ENCODE peak calls at places on chromosomes 7 and 10, in five cellular contexts. E, P, W, I and B are unnamed samples. For H3K4me1, the result is how much of the 10 kb centered on the place peaks cover.

GRCh38 chr7:142500364-142500763 is 242.5 kb upstream of the PRSS58 start:
- ATAC-seq in P (no peak), W (no peak), E (no peak), I (no peak), B (no peak)

GRCh38 chr7:1309996-1310395 is 77.3 kb downstream of the UNCX start:
- ATAC-seq in E (no peak), P (no peak), I (no peak), W (no peak), B (no peak)

GRCh38 chr7:1987084-1987535 is 245.6 kb downstream of the MAD1L1 start:
- ATAC-seq in W (no peak), E (no peak), P (no peak), I (no peak), B (no peak)

GRCh38 chr7:24572421-24573007 is 738 bp upstream of the PALS2 start:
- ATAC-seq in P (peak), W (peak), E (peak), I (peak), B (peak)

GRCh38 chr7:27213904-27214586 is 14.2 kb upstream of the HOXA13 start:
- ATAC-seq in P (no peak), E (no peak), W (no peak), I (no peak), B (no peak)

GRCh38 chr7:156127166-156128134 is 315.2 kb upstream of the SHH start:
- ATAC-seq in I (no peak), E (no peak), P (no peak), W (no peak), B (no peak)

GRCh38 chr7:84508569-84508968 is 314.0 kb upstream of the SEMA3A start:
- ATAC-seq in I (no peak), E (no peak), P (no peak), W (no peak), B (no peak)

GRCh38 chr7:148723166-148723559 is 24.5 kb downstream of the CUL1 start:
- ATAC-seq in E (no peak), I (peak), W (peak), P (no peak), B (no peak)

GRCh38 chr10:49106451-49106850 is 8.9 kb downstream of the VSTM4 start:
- ATAC-seq in P (no peak), I (no peak), E (peak), W (no peak), B (peak)

GRCh38 chr7:94445696-94446194 is 51.0 kb downstream of the COL1A2 start:
- ATAC-seq in E (no peak), W (peak), P (no peak), I (no peak), B (no peak)

GRCh38 chr10:91613411-91614253 is 19.2 kb downstream of the PPP1R3C start:
- ATAC-seq in I (peak), W (peak), E (peak), P (no peak), B (peak)

GRCh38 chr7:133003052-133003910 is 78.6 kb downstream of the CHCHD3 start:
- ATAC-seq in W (no peak), E (no peak), P (peak), I (no peak), B (no peak)

GRCh38 chr7:121807078-121807477 is 65.9 kb upstream of the PTPRZ1 start:
- ATAC-seq in W (no peak), P (no peak), E (no peak), I (no peak), B (no peak)

GRCh38 chr10:124377101-124377500 is 41.6 kb downstream of the OAT start:
- ATAC-seq in E (no peak), W (no peak), I (no peak), P (no peak), B (no peak)

GRCh38 chr10:124375691-124376090 is 43.0 kb downstream of the OAT start:
- ATAC-seq in W (no peak), I (no peak), E (no peak), P (no peak), B (no peak)

GRCh38 chr10:124374535-124375352 is 44.0 kb downstream of the OAT start:
- ATAC-seq in P (no peak), W (no peak), I (no peak), E (no peak), B (no peak)

GRCh38 chr10:124375353-124375614 is 43.4 kb downstream of the OAT start:
- ATAC-seq in E (no peak), I (no peak), W (no peak), P (no peak), B (no peak)

GRCh38 chr10:124376411-124376810 is 42.3 kb downstream of the OAT start:
- ATAC-seq in P (no peak), E (no peak), I (no peak), W (no peak), B (no peak)
- H3K4me1 ChIP-seq in P (under half), E (under half), I (under half), W (under half), B (under half)

DNA sequence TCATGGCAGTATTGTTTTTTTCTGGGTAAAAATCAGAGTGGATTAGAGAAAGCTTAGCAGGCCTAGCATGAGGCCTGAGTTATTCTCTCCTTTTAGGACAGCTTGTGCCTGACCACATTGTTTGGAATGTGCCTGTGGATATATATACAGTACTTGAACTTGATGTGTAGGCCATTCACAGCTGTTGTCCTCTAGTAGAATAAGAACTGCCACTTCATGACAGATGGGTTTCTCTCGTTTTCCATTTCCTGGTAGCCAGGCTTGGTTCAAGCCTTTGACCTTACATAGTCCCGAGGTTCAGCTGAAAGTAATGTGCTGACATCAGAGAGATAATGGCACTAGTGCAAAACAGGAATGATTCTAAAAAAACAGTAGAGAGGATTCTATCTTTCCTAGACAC is 473.9 kb downstream of the AUTS2 start:
- ATAC-seq in W (no peak), E (peak), P (peak), I (no peak), B (peak)
- TF ChIP-seq EP300 in W (no peak), E (no peak), P (no peak), I (no peak), B (no peak)

GRCh38 chr7:157278791-157279678 is 57.8 kb upstream of the DNAJB6 start:
- ATAC-seq in E (peak), I (peak), W (peak), P (peak), B (peak)
- TF ChIP-seq POLR2AphosphoS5 in E (peak), I (no peak), W (no peak), P (no peak), B (no peak)

GRCh38 chr7:43649755-43650274 is 66.9 kb downstream of the STK17A start:
- ATAC-seq in W (no peak), E (peak), P (peak), I (no peak), B (no peak)
- H3K4me1 ChIP-seq in W (half or more), E (half or more), P (half or more), I (under half), B (half or more)